ENCODE peak calls at places on chromosomes 16 and 17, in ten cellular contexts. P is fibroblast of lung; D is heart right ventricle; F is activated CD4-positive, alpha-beta T cell treated with anti-CD3 and anti-CD28 coated beads for 24 hours; O is RCC 7860; E is G401; Y is EL; Z is GM18507; J is effector memory CD4-positive, alpha-beta T cell; K is activated T-helper 1 cell treated with anti-CD3 and anti-CD28 coated beads, Interleukin-2, amount 50 U/mL, for 16 hours. H is an unnamed sample.

GRCh38 chr16:87603684-87604571 is 1.6 kb downstream of the JPH3 start:
- DNase-seq in P (no peak), D (no peak), F (no peak), O (no peak), E (peak; percentile 80), Y (no peak), Z (no peak), J (no peak), K (no peak), H (no peak)

GRCh38 chr17:4206945-4207344 is 56.8 kb downstream of the ANKFY1 start:
- DNase-seq in P (peak; percentile 27), D (no peak), F (no peak), O (peak; percentile 8), E (no peak), Y (peak; percentile 56), Z (no peak), J (no peak), K (no peak), H (no peak)

GRCh38 chr17:75457047-75457654 is 716 bp downstream of the TMEM94 start:
- DNase-seq in P (peak; percentile 47), D (peak; percentile 38), F (no peak), O (no peak), E (peak; percentile 70), Y (peak; percentile 65), Z (no peak), J (no peak), K (no peak), H (no peak)

GRCh38 chr17:66847704-66848103 is 12.8 kb downstream of the CACNG5 start:
- DNase-seq in P (no peak), D (no peak), F (no peak), O (no peak), E (no peak), Y (no peak), Z (no peak), J (no peak), K (no peak), H (no peak)

GRCh38 chr17:64706224-64707076 is 44.3 kb upstream of the SMURF2 start:
- DNase-seq in P (no peak), D (no peak), F (no peak), O (peak; percentile 83), E (no peak), Y (peak; percentile 53), Z (no peak), J (no peak), K (no peak), H (no peak)

GRCh38 chr16:2497116-2497630 is 16.6 kb upstream of the ATP6V0C start:
- DNase-seq in P (peak; percentile 36), D (peak; percentile 87), F (no peak), O (no peak), E (no peak), Y (no peak), Z (no peak), J (no peak), K (no peak), H (no peak)

GRCh38 chr17:58267347-58268324 is 13.1 kb downstream of the MPO start:
- DNase-seq in P (no peak), D (no peak), F (no peak), O (no peak), E (no peak), Y (no peak), Z (no peak), J (no peak), K (no peak), H (no peak)

GRCh38 chr16:57556941-57557541 is 14.6 kb downstream of the ADGRG5 start:
- DNase-seq in P (no peak), D (no peak), F (no peak), O (no peak), E (no peak), Y (no peak), Z (no peak), J (no peak), K (no peak), H (no peak)

GRCh38 chr17:69444023-69444422 is 29.5 kb downstream of the MAP2K6 start:
- DNase-seq in P (no peak), D (no peak), F (no peak), O (no peak), E (no peak), Y (no peak), Z (no peak), J (no peak), K (no peak), H (no peak)

GRCh38 chr16:52453661-52454060 is 93.3 kb downstream of the TOX3 start:
- DNase-seq in P (no peak), D (no peak), F (no peak), O (no peak), E (no peak), Y (no peak), Z (no peak), J (no peak), K (no peak), H (no peak)